ENCODE peak calls at places on chromosome 19, in seven cellular contexts. One of them, this sample, is unnamed.

GRCh38 chr19:2813235-2814160 is 6.2 kb upstream of the ZNF554 start:
- DNase-seq in fibroblast of pulmonary artery: no peak
- DNase-seq in A549: no peak
- DNase-seq in left ventricle myocardium superior: peak; percentile 54
- DNase-seq in stimulated activated effector memory CD8-positive, alpha-beta T cell treated with anti-CD3 and anti-CD28 coated beads, Interleukin-12 subunit alpha, Interleukin-12 subunit beta, amount 100 ng/mL, for 72 hours: no peak
- DNase-seq in DMS 273 treated with DMSO at 0.1 percent for 48 hours: no peak
- DNase-seq in brain microvascular endothelial cell: no peak
- DNase-seq in this sample: no peak

GRCh38 chr19:7550169-7550770 is 14.8 kb downstream of the PNPLA6 start:
- DNase-seq in fibroblast of pulmonary artery: no peak
- DNase-seq in A549: no peak
- DNase-seq in left ventricle myocardium superior: peak; percentile 31
- DNase-seq in stimulated activated effector memory CD8-positive, alpha-beta T cell treated with anti-CD3 and anti-CD28 coated beads, Interleukin-12 subunit alpha, Interleukin-12 subunit beta, amount 100 ng/mL, for 72 hours: no peak
- DNase-seq in DMS 273 treated with DMSO at 0.1 percent for 48 hours: no peak
- DNase-seq in brain microvascular endothelial cell: no peak
- DNase-seq in this sample: no peak

GRCh38 chr19:45507864-45508680 is 793 bp downstream of the VASP start:
- DNase-seq in fibroblast of pulmonary artery: no peak
- DNase-seq in A549: no peak
- DNase-seq in left ventricle myocardium superior: peak; percentile 67
- DNase-seq in stimulated activated effector memory CD8-positive, alpha-beta T cell treated with anti-CD3 and anti-CD28 coated beads, Interleukin-12 subunit alpha, Interleukin-12 subunit beta, amount 100 ng/mL, for 72 hours: peak; percentile 74
- DNase-seq in DMS 273 treated with DMSO at 0.1 percent for 48 hours: no peak
- DNase-seq in brain microvascular endothelial cell: no peak
- DNase-seq in this sample: peak; percentile 62

GRCh38 chr19:35879770-35880317 is 11.5 kb downstream of the APLP1 start:
- DNase-seq in fibroblast of pulmonary artery: peak; percentile 87
- DNase-seq in A549: peak; percentile 98
- DNase-seq in left ventricle myocardium superior: peak; percentile 96
- DNase-seq in stimulated activated effector memory CD8-positive, alpha-beta T cell treated with anti-CD3 and anti-CD28 coated beads, Interleukin-12 subunit alpha, Interleukin-12 subunit beta, amount 100 ng/mL, for 72 hours: peak; percentile 92
- DNase-seq in DMS 273 treated with DMSO at 0.1 percent for 48 hours: peak; percentile 41
- DNase-seq in brain microvascular endothelial cell: peak; percentile 88
- DNase-seq in this sample: peak; percentile 92

GRCh38 chr19:51712461-51713081 is 11.2 kb downstream of the HAS1 start:
- DNase-seq in fibroblast of pulmonary artery: peak; percentile 67
- DNase-seq in A549: peak; percentile 59
- DNase-seq in left ventricle myocardium superior: no peak
- DNase-seq in stimulated activated effector memory CD8-positive, alpha-beta T cell treated with anti-CD3 and anti-CD28 coated beads, Interleukin-12 subunit alpha, Interleukin-12 subunit beta, amount 100 ng/mL, for 72 hours: no peak
- DNase-seq in DMS 273 treated with DMSO at 0.1 percent for 48 hours: no peak
- DNase-seq in brain microvascular endothelial cell: no peak
- DNase-seq in this sample: peak; percentile 50

GRCh38 chr19:3527250-3527910 is 11.6 kb upstream of the TEKTIP1 start:
- DNase-seq in fibroblast of pulmonary artery: no peak
- DNase-seq in A549: no peak
- DNase-seq in left ventricle myocardium superior: no peak
- DNase-seq in stimulated activated effector memory CD8-positive, alpha-beta T cell treated with anti-CD3 and anti-CD28 coated beads, Interleukin-12 subunit alpha, Interleukin-12 subunit beta, amount 100 ng/mL, for 72 hours: no peak
- DNase-seq in DMS 273 treated with DMSO at 0.1 percent for 48 hours: no peak
- DNase-seq in brain microvascular endothelial cell: no peak
- DNase-seq in this sample: no peak

GRCh38 chr19:40389404-40390083 is 437 bp downstream of the HIPK4 start:
- DNase-seq in fibroblast of pulmonary artery: no peak
- DNase-seq in A549: no peak
- DNase-seq in left ventricle myocardium superior: no peak
- DNase-seq in stimulated activated effector memory CD8-positive, alpha-beta T cell treated with anti-CD3 and anti-CD28 coated beads, Interleukin-12 subunit alpha, Interleukin-12 subunit beta, amount 100 ng/mL, for 72 hours: no peak
- DNase-seq in DMS 273 treated with DMSO at 0.1 percent for 48 hours: no peak
- DNase-seq in brain microvascular endothelial cell: no peak
- DNase-seq in this sample: no peak

GRCh38 chr19:49231389-49231788 is 73.8 kb downstream of the TRPM4 start:
- DNase-seq in fibroblast of pulmonary artery: no peak
- DNase-seq in A549: no peak
- DNase-seq in left ventricle myocardium superior: no peak
- DNase-seq in stimulated activated effector memory CD8-positive, alpha-beta T cell treated with anti-CD3 and anti-CD28 coated beads, Interleukin-12 subunit alpha, Interleukin-12 subunit beta, amount 100 ng/mL, for 72 hours: peak; percentile 64
- DNase-seq in DMS 273 treated with DMSO at 0.1 percent for 48 hours: no peak
- DNase-seq in brain microvascular endothelial cell: no peak
- DNase-seq in this sample: no peak

GRCh38 chr19:21910318-21910717 is 74.3 kb upstream of the ZNF43 start:
- DNase-seq in fibroblast of pulmonary artery: no peak
- DNase-seq in A549: no peak
- DNase-seq in left ventricle myocardium superior: no peak
- DNase-seq in stimulated activated effector memory CD8-positive, alpha-beta T cell treated with anti-CD3 and anti-CD28 coated beads, Interleukin-12 subunit alpha, Interleukin-12 subunit beta, amount 100 ng/mL, for 72 hours: no peak
- DNase-seq in DMS 273 treated with DMSO at 0.1 percent for 48 hours: no peak
- DNase-seq in brain microvascular endothelial cell: no peak
- DNase-seq in this sample: no peak